ENCODE peak calls at places on chromosomes 3 and 15, in nine cellular contexts. One of them, this sample, is unnamed.
A peak's percentile ranks its signal among the peaks of the same experiment; 100 is the strongest.

GRCh38 chr3:98763076-98763475 is at the start of gene ST3GAL6:
- DNase-seq in GM19239: no peak
- DNase-seq in hypothalamus: no peak
- DNase-seq in GM13976: no peak
- DNase-seq in caudate nucleus: no peak
- DNase-seq in heart left ventricle: no peak
- DNase-seq in ureter: no peak
- DNase-seq in NCI-H510A treated with DMSO at 0.1 percent for 48 hours: no peak
- DNase-seq in HFFc6: no peak
- DNase-seq in this sample: no peak

GRCh38 chr3:171383206-171384018 is 76.8 kb downstream of the TNIK start:
- DNase-seq in GM19239: no peak
- DNase-seq in hypothalamus: no peak
- DNase-seq in GM13976: no peak
- DNase-seq in caudate nucleus: peak; percentile 68
- DNase-seq in heart left ventricle: no peak
- DNase-seq in ureter: no peak
- DNase-seq in NCI-H510A treated with DMSO at 0.1 percent for 48 hours: no peak
- DNase-seq in HFFc6: peak; percentile 35
- DNase-seq in this sample: no peak

GRCh38 chr3:23748398-23749110 is 57.2 kb upstream of the UBE2E1 start:
- DNase-seq in GM19239: no peak
- DNase-seq in hypothalamus: no peak
- DNase-seq in GM13976: no peak
- DNase-seq in caudate nucleus: peak; percentile 3
- DNase-seq in heart left ventricle: no peak
- DNase-seq in ureter: no peak
- DNase-seq in NCI-H510A treated with DMSO at 0.1 percent for 48 hours: no peak
- DNase-seq in HFFc6: peak; percentile 23
- DNase-seq in this sample: no peak

GRCh38 chr3:122415104-122415744 is 638 bp downstream of the WDR5B start:
- DNase-seq in GM19239: peak; percentile 53
- DNase-seq in hypothalamus: no peak
- DNase-seq in GM13976: peak; percentile 60
- DNase-seq in caudate nucleus: no peak
- DNase-seq in heart left ventricle: no peak
- DNase-seq in ureter: no peak
- DNase-seq in NCI-H510A treated with DMSO at 0.1 percent for 48 hours: no peak
- DNase-seq in HFFc6: peak; percentile 57
- DNase-seq in this sample: no peak

GRCh38 chr15:88274534-88275460 is 18.3 kb upstream of the NTRK3 start:
- DNase-seq in GM19239: peak; percentile 74
- DNase-seq in hypothalamus: peak; percentile 22
- DNase-seq in GM13976: peak; percentile 85
- DNase-seq in caudate nucleus: peak; percentile 81
- DNase-seq in heart left ventricle: peak; percentile 46
- DNase-seq in ureter: peak; percentile 65
- DNase-seq in NCI-H510A treated with DMSO at 0.1 percent for 48 hours: peak; percentile 32
- DNase-seq in HFFc6: peak; percentile 45
- DNase-seq in this sample: no peak

GRCh38 chr3:111737712-111738097 is 121.4 kb upstream of the PHLDB2 start:
- DNase-seq in GM19239: no peak
- DNase-seq in hypothalamus: no peak
- DNase-seq in GM13976: no peak
- DNase-seq in caudate nucleus: no peak
- DNase-seq in heart left ventricle: peak; percentile 72
- DNase-seq in ureter: peak; percentile 67
- DNase-seq in NCI-H510A treated with DMSO at 0.1 percent for 48 hours: no peak
- DNase-seq in HFFc6: peak; percentile 88
- DNase-seq in this sample: peak; percentile 82

GRCh38 chr15:82919231-82919886 is 33.2 kb downstream of the HOMER2 start:
- DNase-seq in GM19239: no peak
- DNase-seq in hypothalamus: no peak
- DNase-seq in GM13976: no peak
- DNase-seq in caudate nucleus: no peak
- DNase-seq in heart left ventricle: peak; percentile 27
- DNase-seq in ureter: no peak
- DNase-seq in NCI-H510A treated with DMSO at 0.1 percent for 48 hours: no peak
- DNase-seq in HFFc6: no peak
- DNase-seq in this sample: no peak

GRCh38 chr3:142224482-142225072 is 808 bp downstream of the GK5 start:
- DNase-seq in GM19239: no peak
- DNase-seq in hypothalamus: no peak
- DNase-seq in GM13976: no peak
- DNase-seq in caudate nucleus: no peak
- DNase-seq in heart left ventricle: no peak
- DNase-seq in ureter: no peak
- DNase-seq in NCI-H510A treated with DMSO at 0.1 percent for 48 hours: peak; percentile 48
- DNase-seq in HFFc6: no peak
- DNase-seq in this sample: no peak

GRCh38 chr15:74752011-74752410 is 3.4 kb downstream of the CYP1A2 start:
- DNase-seq in GM19239: no peak
- DNase-seq in hypothalamus: no peak
- DNase-seq in GM13976: no peak
- DNase-seq in caudate nucleus: no peak
- DNase-seq in heart left ventricle: no peak
- DNase-seq in ureter: no peak
- DNase-seq in NCI-H510A treated with DMSO at 0.1 percent for 48 hours: no peak
- DNase-seq in HFFc6: no peak
- DNase-seq in this sample: no peak

GRCh38 chr3:52443268-52443610 is 1.7 kb downstream of the SEMA3G start:
- DNase-seq in GM19239: no peak
- DNase-seq in hypothalamus: no peak
- DNase-seq in GM13976: no peak
- DNase-seq in caudate nucleus: no peak
- DNase-seq in heart left ventricle: no peak
- DNase-seq in ureter: no peak
- DNase-seq in NCI-H510A treated with DMSO at 0.1 percent for 48 hours: no peak
- DNase-seq in HFFc6: no peak
- DNase-seq in this sample: no peak

GRCh38 chr3:121295966-121296365 is 249.8 kb downstream of the POLQ start:
- DNase-seq in GM19239: no peak
- DNase-seq in hypothalamus: no peak
- DNase-seq in GM13976: no peak
- DNase-seq in caudate nucleus: no peak
- DNase-seq in heart left ventricle: no peak
- DNase-seq in ureter: no peak
- DNase-seq in NCI-H510A treated with DMSO at 0.1 percent for 48 hours: no peak
- DNase-seq in HFFc6: peak; percentile 7
- DNase-seq in this sample: no peak

GRCh38 chr3:71581981-71582611 is 1.4 kb downstream of the FOXP1 start:
- DNase-seq in GM19239: no peak
- DNase-seq in hypothalamus: peak; percentile 40
- DNase-seq in GM13976: peak; percentile 22
- DNase-seq in caudate nucleus: no peak
- DNase-seq in heart left ventricle: peak; percentile 63
- DNase-seq in ureter: peak; percentile 67
- DNase-seq in NCI-H510A treated with DMSO at 0.1 percent for 48 hours: peak; percentile 16
- DNase-seq in HFFc6: no peak
- DNase-seq in this sample: peak; percentile 80

GRCh38 chr15:43799209-43799944 is 643 bp downstream of the SERINC4 start:
- DNase-seq in GM19239: no peak
- DNase-seq in hypothalamus: no peak
- DNase-seq in GM13976: no peak
- DNase-seq in caudate nucleus: no peak
- DNase-seq in heart left ventricle: no peak
- DNase-seq in ureter: no peak
- DNase-seq in NCI-H510A treated with DMSO at 0.1 percent for 48 hours: peak; percentile 38
- DNase-seq in HFFc6: no peak
- DNase-seq in this sample: no peak

GRCh38 chr3:142577701-142578308 is 728 bp downstream of the ATR start:
- DNase-seq in GM19239: no peak
- DNase-seq in hypothalamus: no peak
- DNase-seq in GM13976: no peak
- DNase-seq in caudate nucleus: no peak
- DNase-seq in heart left ventricle: no peak
- DNase-seq in ureter: no peak
- DNase-seq in NCI-H510A treated with DMSO at 0.1 percent for 48 hours: no peak
- DNase-seq in HFFc6: peak; percentile 30
- DNase-seq in this sample: no peak

GRCh38 chr3:110711851-110712396 is 359.7 kb upstream of the NECTIN3 start:
- DNase-seq in GM19239: no peak
- DNase-seq in hypothalamus: no peak
- DNase-seq in GM13976: no peak
- DNase-seq in caudate nucleus: no peak
- DNase-seq in heart left ventricle: no peak
- DNase-seq in ureter: no peak
- DNase-seq in NCI-H510A treated with DMSO at 0.1 percent for 48 hours: no peak
- DNase-seq in HFFc6: no peak
- DNase-seq in this sample: no peak

GRCh38 chr3:158105710-158106438 is at the start of gene SHOX2:
- DNase-seq in GM19239: no peak
- DNase-seq in hypothalamus: no peak
- DNase-seq in GM13976: peak; percentile 49
- DNase-seq in caudate nucleus: no peak
- DNase-seq in heart left ventricle: peak; percentile 28
- DNase-seq in ureter: no peak
- DNase-seq in NCI-H510A treated with DMSO at 0.1 percent for 48 hours: no peak
- DNase-seq in HFFc6: peak; percentile 62
- DNase-seq in this sample: no peak

This sample was measured in coronary artery.